ENCODE peak calls at places on chromosomes 4 and X, in ten cellular contexts. J is CD4-positive, alpha-beta memory T cell; R is AG04449; H is CD8-positive, alpha-beta T cell; S is tibial artery; Y is uterus; G is effector memory CD4-positive, alpha-beta T cell; M is aorta; B is dorsolateral prefrontal cortex; Z is kidney. I is an unnamed sample.

GRCh38 chr4:16608123-16608522 is 290.3 kb downstream of the LDB2 start:
- DNase-seq in J (no peak), R (no peak), H (no peak), S (no peak), Y (no peak), G (no peak), M (no peak), B (no peak), Z (no peak), I (peak)

GRCh38 chr4:129926936-129927335 is 831.0 kb downstream of the C4orf33 start:
- DNase-seq in J (no peak), R (no peak), H (no peak), S (no peak), Y (no peak), G (no peak), M (no peak), B (no peak), Z (no peak), I (no peak)

GRCh38 chr4:14096406-14096965 is 469.0 kb upstream of the BOD1L1 start:
- DNase-seq in J (no peak), R (peak), H (no peak), S (no peak), Y (no peak), G (no peak), M (no peak), B (no peak), Z (no peak), I (peak)

GRCh38 chr4:162985131-162985530 is 181.6 kb downstream of the NAF1 start:
- DNase-seq in J (no peak), R (no peak), H (no peak), S (no peak), Y (no peak), G (no peak), M (no peak), B (no peak), Z (peak), I (no peak)

GRCh38 chr4:100557306-100557705 is 39.5 kb upstream of the EMCN start:
- DNase-seq in J (no peak), R (no peak), H (no peak), S (no peak), Y (no peak), G (no peak), M (no peak), B (no peak), Z (no peak), I (no peak)

GRCh38 chr4:20159516-20159915 is 92.2 kb upstream of the SLIT2 start:
- DNase-seq in J (no peak), R (no peak), H (no peak), S (no peak), Y (no peak), G (no peak), M (no peak), B (no peak), Z (no peak), I (no peak)

GRCh38 chrX:78098108-78098507 is 5.9 kb upstream of the PGK1 start:
- DNase-seq in J (no peak), R (no peak), H (no peak), S (no peak), Y (no peak), G (no peak), M (no peak), B (no peak), Z (no peak), I (no peak)

GRCh38 chr4:22884157-22884556 is 191.4 kb downstream of the GBA3 start:
- DNase-seq in J (no peak), R (no peak), H (no peak), S (no peak), Y (no peak), G (no peak), M (no peak), B (no peak), Z (no peak), I (no peak)

GRCh38 chrX:50812995-50813842 is 775 bp downstream of the SHROOM4 start:
- DNase-seq in J (no peak), R (no peak), H (no peak), S (peak), Y (peak), G (no peak), M (peak), B (no peak), Z (peak), I (no peak)

GRCh38 chr4:115325836-115326235 is 212.4 kb upstream of the NDST4 start:
- DNase-seq in J (no peak), R (no peak), H (no peak), S (no peak), Y (no peak), G (no peak), M (no peak), B (no peak), Z (no peak), I (no peak)

GRCh38 chrX:24682739-24683432 is 10.8 kb upstream of the POLA1 start:
- DNase-seq in J (no peak), R (no peak), H (no peak), S (no peak), Y (no peak), G (no peak), M (no peak), B (no peak), Z (no peak), I (no peak)

GRCh38 chr4:151771664-151772063 is 10.9 kb upstream of the GATB start:
- DNase-seq in J (no peak), R (no peak), H (no peak), S (no peak), Y (no peak), G (no peak), M (no peak), B (no peak), Z (no peak), I (no peak)

GRCh38 chrX:151973851-151974335 is 583 bp downstream of the GABRE start:
- DNase-seq in J (no peak), R (no peak), H (no peak), S (peak), Y (peak), G (no peak), M (peak), B (no peak), Z (peak), I (no peak)

GRCh38 chr4:13656569-13656988 is 29.1 kb upstream of the BOD1L1 start:
- DNase-seq in J (peak), R (no peak), H (peak), S (no peak), Y (peak), G (peak), M (peak), B (peak), Z (peak), I (no peak)

GRCh38 chr4:732911-733630 is 27.4 kb downstream of the PCGF3 start:
- DNase-seq in J (no peak), R (no peak), H (no peak), S (no peak), Y (no peak), G (no peak), M (no peak), B (no peak), Z (no peak), I (no peak)

GRCh38 chrX:110418857-110419249 is 60.2 kb downstream of the RTL9 start:
- DNase-seq in J (no peak), R (no peak), H (no peak), S (no peak), Y (no peak), G (no peak), M (no peak), B (no peak), Z (no peak), I (peak)

GRCh38 chr4:98833384-98833783 is 95.5 kb downstream of the EIF4E start:
- DNase-seq in J (no peak), R (no peak), H (no peak), S (no peak), Y (no peak), G (no peak), M (no peak), B (no peak), Z (no peak), I (no peak)

GRCh38 chrX:123962006-123962485 is 540 bp downstream of the STAG2 start:
- DNase-seq in J (peak), R (no peak), H (no peak), S (no peak), Y (no peak), G (peak), M (no peak), B (no peak), Z (no peak), I (no peak)

GRCh38 chrX:86146102-86146501 is 2.1 kb upstream of the DACH2 start:
- DNase-seq in J (no peak), R (no peak), H (no peak), S (no peak), Y (no peak), G (no peak), M (no peak), B (no peak), Z (no peak), I (no peak)

GRCh38 chrX:86148594-86148993 is 343 bp downstream of the DACH2 start:
- DNase-seq in J (no peak), R (no peak), H (no peak), S (no peak), Y (no peak), G (no peak), M (no peak), B (no peak), Z (no peak), I (no peak)

GRCh38 chrX:86149089-86149488 is 838 bp downstream of the DACH2 start:
- DNase-seq in J (no peak), R (no peak), H (no peak), S (no peak), Y (no peak), G (no peak), M (no peak), B (no peak), Z (no peak), I (no peak)

DNA sequence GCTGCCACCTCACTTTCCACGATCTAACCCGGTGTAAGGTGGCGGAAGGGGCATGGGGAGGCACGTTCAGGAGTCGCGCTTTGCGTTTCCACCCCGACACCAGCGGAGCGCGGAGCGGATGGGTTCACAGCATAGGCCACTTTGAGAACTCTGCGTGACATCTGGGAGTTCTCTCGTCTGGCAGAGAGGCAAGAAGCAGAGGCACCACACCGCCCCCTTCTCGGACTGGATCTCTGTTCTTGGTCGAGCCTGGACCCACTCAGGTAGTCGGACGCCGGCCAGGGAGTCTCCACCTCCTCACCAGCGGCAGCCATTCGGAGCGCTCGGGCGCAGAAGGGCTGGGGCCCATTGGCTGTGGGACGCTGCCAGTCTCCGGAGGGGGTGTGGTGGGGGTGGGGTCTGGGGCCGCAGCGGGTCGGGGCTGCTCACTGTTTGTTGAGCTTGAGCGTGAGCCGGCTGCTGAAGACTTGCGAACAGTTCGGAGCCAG is at the start of gene DACH2:
- DNase-seq in J (peak), R (peak), H (peak), S (peak), Y (peak), G (peak), M (peak), B (peak), Z (peak), I (no peak)
- H3K4me3 ChIP-seq in J (peak), R (peak), H (peak), S (peak), Y (peak), G (peak), M (no peak), B (peak), Z (peak), I (peak)

DNA sequence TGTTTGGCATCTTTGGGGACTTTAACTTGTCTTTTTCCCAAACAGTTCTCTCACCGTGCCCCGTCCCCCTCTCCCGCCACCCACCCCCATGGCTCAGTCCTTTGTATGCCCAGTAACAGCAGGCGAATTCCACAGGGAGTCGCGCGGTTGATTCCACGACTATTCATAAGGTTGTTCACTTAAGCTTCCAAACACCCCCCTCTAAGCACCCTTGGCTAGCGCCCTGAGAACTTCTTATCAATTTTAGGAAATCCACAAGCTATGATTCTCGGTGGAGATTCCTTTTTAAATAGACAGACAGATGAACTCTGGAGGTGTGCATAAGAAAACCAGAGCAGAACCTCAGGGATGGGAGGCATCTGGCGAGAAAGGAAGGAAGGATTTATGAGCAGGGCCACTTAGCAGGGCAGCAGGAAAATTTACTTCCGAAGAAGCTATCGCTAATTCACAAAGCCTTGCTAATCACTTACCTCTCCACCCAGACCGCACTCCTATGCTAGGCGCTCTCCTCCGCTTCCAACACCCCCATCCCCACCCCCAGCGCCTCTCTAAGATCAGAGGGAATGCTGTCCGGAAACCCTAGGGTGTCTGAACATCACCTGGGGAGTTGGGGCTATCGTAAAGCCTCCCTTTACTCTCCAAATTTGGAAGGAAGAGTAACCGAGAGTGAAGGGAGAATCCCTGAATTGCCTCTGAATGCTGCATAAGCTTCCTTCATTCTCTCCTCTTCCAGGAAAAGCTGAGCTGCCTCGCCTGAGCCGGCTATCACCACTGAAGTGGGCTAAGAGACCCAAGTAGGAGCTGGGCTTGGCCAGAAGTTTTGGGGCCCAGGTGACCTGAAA is 1.7 kb downstream of the UNC5C start:
- DNase-seq in J (no peak), R (no peak), H (no peak), S (no peak), Y (no peak), G (no peak), M (peak), B (no peak), Z (peak), I (no peak)
- H3K4me3 ChIP-seq in J (no peak), R (no peak), H (no peak), S (peak), Y (peak), G (no peak), M (peak), B (peak), Z (peak), I (peak)

GRCh38 chrX:139691493-139691842 is 16.5 kb downstream of the MCF2 start:
- DNase-seq in J (no peak), R (no peak), H (no peak), S (no peak), Y (no peak), G (no peak), M (no peak), B (no peak), Z (no peak), I (no peak)
- H3K4me3 ChIP-seq in J (no peak), R (peak), H (no peak), S (peak), Y (peak), G (no peak), M (no peak), B (peak), Z (no peak), I (peak)

GRCh38 chr4:73705056-73705432 is 35.3 kb upstream of the CXCL8 start:
- DNase-seq in J (no peak), R (no peak), H (no peak), S (no peak), Y (no peak), G (no peak), M (no peak), B (no peak), Z (no peak), I (peak)
- H3K4me3 ChIP-seq in J (no peak), R (no peak), H (no peak), S (no peak), Y (no peak), G (no peak), M (no peak), B (no peak), Z (no peak), I (no peak)

GRCh38 chrX:75278991-75279390 is 5.1 kb downstream of the UPRT start:
- DNase-seq in J (no peak), R (no peak), H (no peak), S (no peak), Y (no peak), G (no peak), M (no peak), B (no peak), Z (no peak), I (no peak)
- H3K4me3 ChIP-seq in J (no peak), R (no peak), H (no peak), S (no peak), Y (no peak), G (no peak), M (no peak), B (no peak), Z (no peak), I (no peak)

GRCh38 chr4:26787461-26788340 is 72.9 kb upstream of the STIM2 start:
- DNase-seq in J (peak), R (no peak), H (peak), S (no peak), Y (peak), G (no peak), M (peak), B (no peak), Z (no peak), I (peak)
- H3K4me3 ChIP-seq in J (no peak), R (no peak), H (no peak), S (no peak), Y (no peak), G (no peak), M (no peak), B (no peak), Z (no peak), I (no peak)

GRCh38 chrX:46575991-46576392 is 2.4 kb downstream of the CHST7 start:
- DNase-seq in J (peak), R (no peak), H (no peak), S (peak), Y (peak), G (no peak), M (no peak), B (no peak), Z (no peak), I (no peak)

GRCh38 chrX:46577116-46578005 is 3.8 kb downstream of the CHST7 start:
- DNase-seq in J (no peak), R (no peak), H (no peak), S (no peak), Y (no peak), G (no peak), M (no peak), B (no peak), Z (no peak), I (no peak)

GRCh38 chrX:46575586-46575985 is 2.0 kb downstream of the CHST7 start:
- DNase-seq in J (no peak), R (no peak), H (no peak), S (no peak), Y (no peak), G (no peak), M (no peak), B (no peak), Z (no peak), I (no peak)

GRCh38 chrX:46574941-46575381 is 1.4 kb downstream of the CHST7 start:
- DNase-seq in J (peak), R (no peak), H (peak), S (no peak), Y (no peak), G (peak), M (no peak), B (no peak), Z (no peak), I (no peak)

DNA sequence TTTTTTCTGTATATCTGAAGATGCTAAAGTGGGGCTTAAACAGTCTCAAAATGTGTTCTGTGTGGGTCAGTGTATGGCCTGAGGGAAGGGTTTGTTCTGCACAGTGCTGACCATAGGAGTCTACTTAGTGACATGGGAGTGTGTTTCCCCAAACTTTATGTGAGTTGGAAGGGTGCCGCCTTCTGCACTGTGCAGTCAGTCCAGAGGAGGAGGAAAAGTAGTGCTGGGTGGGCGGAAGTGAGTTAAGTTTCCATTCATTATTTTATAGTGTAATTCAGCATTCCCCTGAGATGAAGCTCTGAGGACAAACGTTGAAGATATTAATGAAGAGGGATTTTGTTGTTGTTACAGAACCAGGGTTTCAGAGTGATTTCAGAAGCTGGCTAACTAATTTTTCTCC is 2.9 kb downstream of the CHST7 start:
- DNase-seq in J (no peak), R (no peak), H (no peak), S (peak), Y (peak), G (no peak), M (no peak), B (no peak), Z (no peak), I (no peak)
- H3K4me3 ChIP-seq in J (peak), R (peak), H (no peak), S (peak), Y (peak), G (peak), M (no peak), B (no peak), Z (peak), I (peak)

DNA sequence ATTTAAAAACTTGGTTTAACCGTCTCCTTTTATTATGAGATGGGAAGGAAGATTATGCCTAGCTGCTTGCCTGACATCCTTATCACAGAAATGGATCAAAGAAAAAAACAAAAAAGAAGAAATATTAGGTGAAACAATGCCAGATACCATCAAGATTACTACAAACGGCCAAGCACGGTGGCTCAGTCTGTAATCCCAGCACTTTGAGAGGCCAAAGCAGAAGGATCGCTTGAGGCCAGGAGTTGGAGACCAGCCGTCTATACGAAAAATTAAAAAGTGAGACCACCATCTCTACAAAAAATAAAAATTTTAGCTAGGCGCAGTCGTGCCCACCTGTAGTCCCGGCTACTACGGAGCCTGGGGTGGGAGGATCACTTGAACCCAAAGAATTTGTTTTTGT is 2.3 kb downstream of the FRYL start:
- DNase-seq in J (no peak), R (no peak), H (no peak), S (no peak), Y (no peak), G (no peak), M (no peak), B (no peak), Z (no peak), I (no peak)
- H3K4me3 ChIP-seq in J (no peak), R (peak), H (peak), S (peak), Y (peak), G (peak), M (peak), B (peak), Z (peak), I (peak)

DNA sequence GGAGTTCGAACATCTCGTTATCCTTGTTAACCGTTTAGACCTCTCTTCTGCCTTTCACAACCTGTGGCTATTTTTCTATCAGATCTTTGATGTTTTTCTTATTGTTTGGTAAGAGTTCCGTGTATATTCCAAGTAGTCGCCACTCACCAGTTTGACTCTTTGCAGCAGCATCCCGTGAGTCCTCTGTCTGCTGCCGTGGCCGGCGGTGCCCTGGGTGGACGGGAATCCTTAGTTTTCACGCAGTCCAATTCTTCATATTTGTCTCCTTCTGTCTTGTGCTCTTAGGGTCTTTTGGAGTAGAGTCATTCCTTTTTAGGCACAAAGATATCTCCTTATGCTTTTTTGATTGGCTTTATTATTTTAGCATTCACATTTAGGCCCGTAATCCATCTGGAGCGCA is 95.0 kb upstream of the MSX1 start:
- DNase-seq in J (no peak), R (no peak), H (no peak), S (no peak), Y (no peak), G (no peak), M (no peak), B (no peak), Z (no peak), I (no peak)
- H3K4me3 ChIP-seq in J (no peak), R (no peak), H (no peak), S (no peak), Y (no peak), G (no peak), M (no peak), B (no peak), Z (no peak), I (no peak)

I was measured in skeletal muscle cell.